ENCODE peak calls at places on chromosomes 16 and 17, in seven cellular contexts. Y, M, W, V, R, B and E are unnamed samples.

GRCh38 chr16:7303677-7304200 is 28.9 kb upstream of the RBFOX1 start:
- DNase-seq in Y (no peak), B (no peak), M (peak; percentile 34), V (no peak), R (no peak), W (no peak), E (no peak)

GRCh38 chr17:82217120-82217529 is 4.5 kb upstream of the CCDC57 start:
- DNase-seq in B (no peak), R (no peak), M (no peak), W (no peak), Y (no peak), V (no peak), E (no peak)

GRCh38 chr17:74552037-74552436 is 6.1 kb upstream of the CD300C start:
- DNase-seq in W (no peak), Y (no peak), V (no peak), R (no peak), M (no peak), B (no peak), E (no peak)

GRCh38 chr17:42979511-42980273 is at the start of gene PTGES3L:
- DNase-seq in M (peak; percentile 91), V (peak; percentile 45), B (peak; percentile 76), W (peak; percentile 28), R (peak; percentile 33), Y (peak; percentile 16), E (no peak)

GRCh38 chr16:79703066-79703465 is 102.5 kb upstream of the MAF start:
- DNase-seq in B (no peak), Y (no peak), W (no peak), R (peak; percentile 14), V (no peak), M (no peak), E (no peak)

GRCh38 chr16:66444049-66444481 is 17.0 kb downstream of the BEAN1 start:
- DNase-seq in Y (no peak), R (no peak), V (no peak), M (no peak), W (no peak), B (no peak), E (no peak)

GRCh38 chr16:66588981-66589713 is 9.9 kb downstream of the CMTM2 start:
- DNase-seq in Y (peak; percentile 55), B (peak; percentile 36), W (no peak), M (no peak), V (no peak), R (no peak), E (no peak)

GRCh38 chr17:82520041-82520910 is 744 bp downstream of the FOXK2 start:
- DNase-seq in V (peak; percentile 33), W (no peak), R (no peak), Y (peak; percentile 48), M (peak; percentile 80), B (peak; percentile 41), E (no peak)

GRCh38 chr16:50916040-50916439 is 174.2 kb downstream of the CYLD start:
- DNase-seq in Y (no peak), W (no peak), M (no peak), R (no peak), V (no peak), B (no peak), E (no peak)

GRCh38 chr17:38896373-38896954 is 26.6 kb downstream of the LASP1 start:
- DNase-seq in V (no peak), M (no peak), Y (no peak), B (no peak), R (no peak), W (no peak), E (no peak)

GRCh38 chr17:42045719-42046118 is 4.7 kb downstream of the C17orf113 start:
- DNase-seq in M (no peak), B (no peak), V (no peak), R (no peak), Y (no peak), W (no peak), E (no peak)

GRCh38 chr16:70746708-70747424 is 54.1 kb downstream of the VAC14 start:
- DNase-seq in W (peak; percentile 91), Y (no peak), R (peak; percentile 75), M (no peak), B (peak; percentile 77), V (peak; percentile 76), E (peak; percentile 82)

GRCh38 chr17:32460054-32460453 is 15.7 kb downstream of the PSMD11 start:
- DNase-seq in M (no peak), B (no peak), Y (no peak), W (no peak), V (no peak), R (no peak), E (no peak)

GRCh38 chr17:46809110-46809571 is 9.4 kb downstream of the WNT3 start:
- DNase-seq in M (peak; percentile 90), B (no peak), V (no peak), W (no peak), Y (no peak), R (no peak), E (no peak)

GRCh38 chr16:23284584-23284983 is 17.5 kb upstream of the SCNN1B start:
- DNase-seq in V (no peak), Y (no peak), R (no peak), M (no peak), W (peak; percentile 27), B (no peak), E (no peak)

GRCh38 chr16:64172652-64173051 is 949.2 kb downstream of the CDH11 start:
- DNase-seq in M (no peak), R (no peak), W (no peak), V (no peak), B (no peak), Y (peak; percentile 69), E (no peak)

GRCh38 chr17:17511293-17511741 is 15.1 kb upstream of the RASD1 start:
- DNase-seq in M (no peak), B (peak; percentile 15), Y (no peak), W (no peak), V (no peak), R (no peak), E (no peak)

GRCh38 chr16:88596477-88596876 is 26.3 kb downstream of the ZC3H18 start:
- DNase-seq in V (no peak), Y (peak; percentile 59), W (no peak), M (no peak), B (no peak), R (no peak), E (no peak)

DNA sequence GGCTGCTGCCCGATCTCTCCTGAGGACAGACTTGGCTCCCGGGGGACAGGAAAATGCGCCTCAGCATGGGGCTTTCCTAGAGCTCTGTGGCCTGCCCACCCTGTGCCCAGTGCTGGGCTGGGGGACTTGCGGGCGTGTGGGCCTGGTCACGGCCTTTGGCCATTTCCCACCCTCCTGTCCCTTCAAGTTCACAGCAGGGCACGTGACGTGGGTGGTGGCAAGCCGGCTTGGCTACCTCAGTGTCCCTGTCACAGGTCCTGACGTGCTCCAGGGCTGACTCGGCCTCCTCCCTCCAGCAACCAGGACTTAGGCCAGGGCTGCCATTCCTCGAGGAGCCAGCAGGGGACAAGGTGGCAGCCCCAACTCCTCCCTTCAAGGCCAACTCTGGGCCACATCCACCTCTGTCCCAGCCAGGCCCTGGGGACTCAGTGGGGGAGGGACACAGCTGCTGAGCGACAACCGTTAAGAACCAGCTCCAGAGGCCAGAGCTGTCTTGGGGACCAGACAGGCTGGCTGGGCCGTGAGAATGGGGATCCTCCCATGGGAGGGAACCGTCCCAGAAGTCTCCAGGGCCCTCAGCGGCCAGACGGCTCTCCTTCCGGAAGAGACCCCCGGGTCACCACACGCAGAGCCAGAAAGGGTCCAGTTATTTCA is 981 bp upstream of the UNC13D start:
- DNase-seq in R (peak; percentile 66), W (peak; percentile 92), V (peak; percentile 69), M (peak; percentile 93), B (peak; percentile 91), Y (peak; percentile 70), E (no peak)
- H3K27ac ChIP-seq in R (no peak overlapping the region), W (peak overlapping the region; percentile 84), V (peak overlapping the region; percentile 47), M (no peak overlapping the region), B (peak overlapping the region; percentile 95), Y (no peak overlapping the region), E (no peak overlapping the region)

DNA sequence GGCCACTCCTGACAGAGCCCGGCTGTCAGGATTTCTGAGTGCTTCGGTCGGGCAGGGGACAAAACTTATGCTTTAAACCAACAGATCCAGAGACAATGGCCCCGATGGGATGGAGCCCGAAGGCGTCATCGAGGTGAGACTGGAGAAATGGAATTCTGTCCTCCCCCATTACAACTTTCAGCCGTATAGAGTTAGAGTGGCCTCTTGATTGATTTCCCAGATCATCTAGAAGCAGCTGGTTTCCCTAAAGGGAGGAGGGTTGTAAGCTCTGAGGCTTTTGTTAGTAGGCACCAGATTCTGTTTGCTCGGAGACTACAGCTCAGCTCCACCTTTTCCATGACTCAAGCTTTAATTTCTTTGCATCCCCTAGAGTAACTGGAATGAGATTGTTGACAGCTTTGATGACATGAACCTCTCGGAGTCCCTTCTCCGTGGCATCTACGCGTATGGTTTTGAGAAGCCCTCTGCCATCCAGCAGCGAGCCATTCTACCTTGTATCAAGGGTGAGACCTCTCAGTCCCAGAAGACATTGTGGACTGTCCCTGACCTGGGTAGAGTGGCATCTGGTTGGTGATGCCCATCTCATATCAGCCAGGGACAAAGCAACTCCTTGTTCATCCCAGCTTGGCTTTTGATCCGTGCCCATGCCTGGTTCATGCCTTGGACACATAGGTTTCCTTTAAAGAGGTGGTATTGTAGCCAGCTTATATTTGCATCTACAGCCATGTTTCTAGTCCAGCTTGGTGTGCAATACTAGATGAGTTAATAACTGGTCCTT is 5.1 kb upstream of the CD68 start:
- DNase-seq in Y (no peak), R (no peak), V (no peak), M (no peak), B (no peak), W (no peak), E (no peak)
- H3K27ac ChIP-seq in Y (peak overlapping the region; percentile 93), R (peak overlapping the region; percentile 91), V (peak overlapping the region; percentile 98), M (peak overlapping the region; percentile 92), B (peak overlapping the region; percentile 100), W (peak overlapping the region; percentile 98), E (no peak overlapping the region)

GRCh38 chr17:4326608-4327007 is 39.9 kb downstream of the UBE2G1 start:
- DNase-seq in V (no peak), R (no peak), M (no peak), W (no peak), B (no peak), Y (no peak), E (no peak)

GRCh38 chr17:4326112-4326511 is 40.4 kb downstream of the UBE2G1 start:
- DNase-seq in W (no peak), V (no peak), B (no peak), Y (no peak), R (no peak), M (no peak), E (no peak)

GRCh38 chr17:4324463-4324862 is 42.0 kb downstream of the UBE2G1 start:
- DNase-seq in M (no peak), W (no peak), B (no peak), R (no peak), Y (no peak), V (no peak), E (no peak)

GRCh38 chr17:4329838-4330237 is 36.6 kb downstream of the UBE2G1 start:
- DNase-seq in M (no peak), W (no peak), R (peak; percentile 89), B (no peak), V (no peak), Y (no peak), E (peak; percentile 83)

DNA sequence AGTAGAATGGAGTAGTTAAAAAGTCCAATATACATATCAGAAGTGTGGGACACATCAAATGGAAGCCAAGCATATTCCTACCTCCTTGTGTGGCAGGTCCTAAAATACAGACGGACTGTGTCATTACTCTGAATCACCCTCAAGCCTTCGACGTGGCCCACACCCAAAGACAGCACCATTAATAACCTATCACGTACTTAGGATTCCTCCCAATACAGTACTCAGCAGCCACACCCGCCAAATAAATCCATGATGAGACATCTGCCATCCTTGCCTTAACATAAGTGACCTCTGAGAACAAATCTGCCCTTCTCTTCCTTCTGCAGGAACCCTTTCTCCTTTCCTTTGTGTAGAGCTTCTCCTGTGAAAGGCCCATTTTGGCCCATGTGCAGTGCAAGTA is 38.8 kb downstream of the UBE2G1 start:
- DNase-seq in M (no peak), R (peak; percentile 74), V (no peak), B (peak; percentile 50), Y (no peak), W (no peak), E (no peak)
- H3K27ac ChIP-seq in M (peak overlapping the region; percentile 34), R (peak overlapping the region; percentile 27), V (no peak overlapping the region), B (peak overlapping the region; percentile 87), Y (no peak overlapping the region), W (no peak overlapping the region), E (no peak overlapping the region)

GRCh38 chr16:48623304-48624016 is 13.5 kb upstream of the N4BP1 start:
- DNase-seq in M (peak; percentile 93), B (peak; percentile 82), R (peak; percentile 63), W (peak; percentile 78), Y (peak; percentile 78), V (peak; percentile 85), E (peak; percentile 71)
- H3K27ac ChIP-seq in M (no peak overlapping the region), B (peak overlapping the region; percentile 55), R (no peak overlapping the region), W (peak overlapping the region; percentile 34), Y (peak overlapping the region; percentile 15), V (peak overlapping the region; percentile 72), E (peak overlapping the region; percentile 75)